ENCODE peak calls at places on chromosomes 12 and 14, in four cellular contexts. J is memory B cell, W is COR-L47, T is progenitor cell of endocrine pancreas. B is an unnamed sample.
A peak's percentile ranks its signal among the peaks of the same experiment; 100 is the strongest.

GRCh38 chr14:91897121-91897701 is 29.9 kb upstream of the TC2N start:
- DNase-seq in W (no peak), J (no peak), T (no peak), B (no peak)

GRCh38 chr14:102394717-102395378 is 32.1 kb downstream of the TECPR2 start:
- DNase-seq in J (no peak), W (no peak), T (no peak), B (no peak)

GRCh38 chr12:124508323-124509096 is 58.9 kb downstream of the NCOR2 start:
- DNase-seq in W (no peak), T (no peak), J (no peak), B (no peak)

GRCh38 chr14:63650336-63650952 is 8.8 kb upstream of the WDR89 start:
- DNase-seq in J (no peak), W (no peak), T (no peak), B (no peak)

GRCh38 chr14:93857500-93857899 is 69.2 kb upstream of the PRIMA1 start:
- DNase-seq in J (no peak), T (no peak), W (peak; percentile 25), B (no peak)

GRCh38 chr12:10385181-10385613 is 4.6 kb downstream of the KLRK1 start:
- DNase-seq in W (no peak), J (no peak), T (no peak), B (no peak)

GRCh38 chr12:131827961-131828534 is at the start of gene MMP17:
- DNase-seq in T (no peak), W (peak; percentile 47), J (peak; percentile 52), B (no peak)

GRCh38 chr12:14756331-14757143 is 46.7 kb downstream of the WBP11 start:
- DNase-seq in W (no peak), J (no peak), T (peak; percentile 33), B (no peak)

GRCh38 chr14:89303452-89304435 is 113.3 kb downstream of the FOXN3 start:
- DNase-seq in T (no peak), W (peak; percentile 36), J (peak; percentile 68), B (peak; percentile 90)

GRCh38 chr12:119182701-119183493 is 4.2 kb downstream of the HSPB8 start:
- DNase-seq in J (no peak), W (no peak), T (no peak), B (no peak)

GRCh38 chr14:21917699-21918436 is 244.2 kb upstream of the OR4E1 start:
- DNase-seq in T (no peak), J (peak; percentile 40), W (no peak), B (no peak)

GRCh38 chr12:126936181-126936851 is 1330.7 kb upstream of the TMEM132C start:
- DNase-seq in W (no peak), T (no peak), J (no peak), B (no peak)

GRCh38 chr14:77838756-77839565 is 39.1 kb downstream of the ADCK1 start:
- DNase-seq in W (no peak), T (no peak), J (no peak), B (no peak)

GRCh38 chr12:25423355-25423754 is 129.7 kb downstream of the LMNTD1 start:
- DNase-seq in W (no peak), T (no peak), J (no peak), B (no peak)

GRCh38 chr12:70609739-70610491 is 27.3 kb downstream of the PTPRB start:
- DNase-seq in W (peak; percentile 57), T (peak; percentile 34), J (no peak), B (no peak)

GRCh38 chr12:102439391-102440108 is 40.8 kb downstream of the IGF1 start:
- DNase-seq in J (no peak), T (no peak), W (no peak), B (no peak)

B was measured in vagina.